ENCODE peak calls at places on chromosome 1, in five cellular contexts. Z, I, V, P and D are unnamed samples.

GRCh38 chr1:28415246-28415645 is 45.7 kb downstream of the PHACTR4 start:
- DNase-seq in Z (no peak), P (no peak), V (no peak), I (no peak), D (no peak)

GRCh38 chr1:77026126-77026525 is 158.8 kb downstream of the ST6GALNAC5 start:
- DNase-seq in I (no peak), P (no peak), V (no peak), Z (no peak), D (no peak)

GRCh38 chr1:43366179-43366578 is 1.6 kb downstream of the ELOVL1 start:
- DNase-seq in I (peak), Z (no peak), P (no peak), V (no peak), D (peak)

GRCh38 chr1:38950553-38950952 is 8.9 kb upstream of the RHBDL2 start:
- DNase-seq in P (no peak), V (no peak), I (no peak), Z (no peak), D (no peak)

GRCh38 chr1:117616356-117616755 is 10.5 kb downstream of the TENT5C start:
- DNase-seq in P (no peak), V (no peak), Z (no peak), I (no peak), D (no peak)

GRCh38 chr1:101566883-101567538 is 330.2 kb downstream of the S1PR1 start:
- DNase-seq in P (no peak), I (no peak), Z (no peak), V (no peak), D (no peak)

GRCh38 chr1:20508411-20508771 is 440 bp upstream of the MUL1 start:
- DNase-seq in Z (no peak), I (no peak), P (no peak), V (no peak), D (no peak)

GRCh38 chr1:18830596-18830995 is 28.9 kb downstream of the TAS1R2 start:
- DNase-seq in P (no peak), I (no peak), Z (no peak), V (no peak), D (no peak)

GRCh38 chr1:221203224-221204054 is 324.2 kb downstream of the HLX start:
- DNase-seq in Z (peak), P (peak), I (peak), V (peak), D (peak)

GRCh38 chr1:63454269-63454668 is 68.8 kb downstream of the ITGB3BP start:
- DNase-seq in P (peak), Z (peak), V (no peak), I (no peak), D (no peak)
- TF ChIP-seq CTCF in P (no peak), Z (peak), V (no peak), I (no peak), D (no peak)

GRCh38 chr1:46735708-46736324 is 16.9 kb upstream of the EFCAB14 start:
- DNase-seq in V (peak), I (peak), Z (peak), P (peak), D (peak)
- TF ChIP-seq CTCF in V (peak), I (peak), Z (peak), P (peak), D (no peak)

GRCh38 chr1:206037521-206037920 is 13.8 kb upstream of the CTSE start:
- DNase-seq in V (no peak), P (no peak), I (no peak), Z (no peak), D (no peak)

GRCh38 chr1:206039046-206039929 is 13.7 kb upstream of the RHEX start:
- DNase-seq in I (peak), Z (no peak), V (no peak), P (no peak), D (no peak)

GRCh38 chr1:206036661-206037455 is 13.2 kb upstream of the CTSE start:
- DNase-seq in Z (no peak), V (no peak), P (no peak), I (peak), D (no peak)

GRCh38 chr1:206041640-206042039 is 11.3 kb upstream of the RHEX start:
- DNase-seq in P (no peak), Z (no peak), I (peak), V (peak), D (peak)

GRCh38 chr1:206040328-206040727 is 12.6 kb upstream of the RHEX start:
- DNase-seq in V (no peak), Z (no peak), P (no peak), I (no peak), D (no peak)
- TF ChIP-seq CTCF in V (no peak), Z (no peak), P (no peak), I (no peak), D (no peak)

GRCh38 chr1:17692645-17693044 is 62.5 kb upstream of the ACTL8 start:
- DNase-seq in V (no peak), I (no peak), P (no peak), Z (no peak), D (no peak)

GRCh38 chr1:17691147-17691634 is 63.9 kb upstream of the ACTL8 start:
- DNase-seq in Z (no peak), V (no peak), I (no peak), P (no peak), D (no peak)

GRCh38 chr1:17700363-17700762 is 54.8 kb upstream of the ACTL8 start:
- DNase-seq in P (no peak), Z (no peak), V (no peak), I (no peak), D (no peak)

GRCh38 chr1:17700981-17701870 is 53.9 kb upstream of the ACTL8 start:
- DNase-seq in V (no peak), Z (no peak), P (no peak), I (no peak), D (no peak)

DNA sequence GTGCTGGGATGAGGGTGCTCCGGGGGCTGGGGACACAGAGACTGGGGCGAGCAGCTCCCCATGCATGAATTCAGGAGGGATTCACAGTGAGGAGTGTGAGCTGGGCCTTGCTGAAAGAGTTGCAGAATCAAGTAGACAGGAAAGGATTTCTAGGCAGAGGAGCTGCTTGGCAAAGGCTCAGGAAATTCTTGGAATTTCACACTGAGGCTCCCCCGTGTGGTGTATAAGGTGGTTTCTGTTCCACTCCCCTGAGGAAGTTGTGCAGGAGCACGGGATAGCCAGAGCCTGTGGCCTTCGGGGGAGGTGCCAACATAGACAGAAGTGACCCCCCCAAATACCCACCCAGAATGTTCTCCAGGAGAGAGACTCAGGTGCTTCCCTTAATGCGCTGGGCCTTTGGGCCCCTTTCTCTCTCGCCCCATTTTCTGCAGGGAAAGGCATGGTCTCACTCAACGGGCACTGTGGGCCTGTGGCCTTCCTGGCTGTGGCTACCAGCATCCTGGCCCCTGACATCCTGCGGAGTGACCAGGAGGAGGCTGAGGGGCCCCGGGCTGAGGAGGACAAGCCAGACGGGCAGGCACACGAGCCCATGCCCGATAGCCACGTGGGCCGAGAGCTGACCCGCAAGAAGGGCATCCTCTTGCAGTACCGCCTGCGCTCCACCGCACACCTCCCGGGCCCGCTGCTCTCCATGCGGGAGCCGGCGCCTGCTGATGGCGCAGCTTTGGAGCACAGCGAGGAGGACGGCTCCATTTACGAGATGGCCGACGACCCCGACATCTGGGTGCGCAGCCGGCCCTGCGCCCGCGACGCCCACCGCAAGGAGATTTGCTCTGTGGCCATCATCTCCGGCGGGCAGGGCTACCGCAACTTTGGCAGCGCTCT is 58.5 kb upstream of the ACTL8 start:
- DNase-seq in P (peak), I (no peak), V (peak), Z (peak), D (no peak)
- TF ChIP-seq CTCF in P (peak), I (no peak), V (peak), Z (peak), D (no peak)

GRCh38 chr1:223713546-223714420 is 1.4 kb downstream of the CAPN2 start:
- DNase-seq in V (no peak), Z (no peak), P (peak), I (peak), D (no peak)

GRCh38 chr1:223711838-223712183 is 528 bp upstream of the CAPN2 start:
- DNase-seq in Z (no peak), I (no peak), V (no peak), P (no peak), D (no peak)

GRCh38 chr1:223712856-223713494 is 636 bp downstream of the CAPN2 start:
- DNase-seq in Z (no peak), V (no peak), P (peak), I (peak), D (peak)

GRCh38 chr1:223711173-223711572 is 1.2 kb upstream of the CAPN2 start:
- DNase-seq in V (no peak), P (no peak), Z (peak), I (no peak), D (no peak)

GRCh38 chr1:223712184-223712855 is at the start of gene CAPN2:
- DNase-seq in I (peak), Z (peak), V (peak), P (peak), D (peak)
- TF ChIP-seq CTCF in I (peak), Z (peak), V (peak), P (peak), D (peak)

DNA sequence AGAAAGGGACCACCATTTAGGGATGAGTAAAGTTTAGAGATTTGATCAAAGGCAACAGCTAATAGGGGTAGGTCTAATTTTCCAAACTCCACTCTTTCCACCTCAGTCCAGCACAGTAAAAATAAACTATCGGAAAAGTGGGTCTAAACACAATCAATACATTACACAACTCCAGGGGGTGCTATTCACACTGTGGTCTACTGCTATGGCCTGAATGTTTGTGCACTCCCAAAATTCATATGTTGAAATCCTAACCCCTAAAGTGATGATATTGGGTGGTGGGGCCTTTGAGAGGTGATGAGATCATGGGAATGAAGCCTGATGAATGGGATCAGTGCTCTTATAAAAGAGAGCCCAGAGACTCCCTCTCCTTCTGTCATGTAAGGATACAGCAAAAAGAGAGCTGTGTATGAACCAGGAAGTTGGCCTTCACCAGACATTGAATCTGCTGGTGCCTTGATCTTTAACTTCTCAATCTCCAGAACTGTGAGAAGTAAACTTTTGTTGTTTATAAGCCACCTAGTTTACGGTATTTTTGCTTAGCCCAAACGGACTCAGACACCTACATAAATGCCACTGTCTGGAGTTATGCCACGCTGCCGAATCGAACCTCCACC is 193.9 kb downstream of the OMA1 start:
- DNase-seq in P (no peak), I (no peak), V (no peak), Z (no peak), D (no peak)
- TF ChIP-seq CTCF in P (no peak), I (no peak), V (no peak), Z (no peak), D (no peak)

DNA sequence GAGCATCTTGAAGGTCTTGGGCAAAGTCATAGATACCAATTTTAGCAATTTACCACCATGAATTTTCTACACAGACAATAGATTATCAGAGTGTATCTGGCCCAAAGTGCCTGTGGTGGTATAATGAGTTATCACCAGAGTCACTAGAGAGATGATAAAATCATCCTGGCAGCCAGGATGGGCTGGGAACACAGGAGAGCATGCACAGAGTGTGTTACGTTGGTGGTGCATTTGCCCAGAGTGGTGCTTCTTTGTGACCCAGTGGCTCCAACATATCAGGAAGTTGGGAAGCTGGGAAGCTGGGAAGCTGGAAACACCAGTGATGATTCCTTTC is 236.7 kb upstream of the PROX1 start:
- DNase-seq in Z (no peak), P (no peak), I (no peak), V (no peak), D (no peak)
- TF ChIP-seq CTCF in Z (no peak), P (no peak), I (no peak), V (no peak), D (no peak)

DNA sequence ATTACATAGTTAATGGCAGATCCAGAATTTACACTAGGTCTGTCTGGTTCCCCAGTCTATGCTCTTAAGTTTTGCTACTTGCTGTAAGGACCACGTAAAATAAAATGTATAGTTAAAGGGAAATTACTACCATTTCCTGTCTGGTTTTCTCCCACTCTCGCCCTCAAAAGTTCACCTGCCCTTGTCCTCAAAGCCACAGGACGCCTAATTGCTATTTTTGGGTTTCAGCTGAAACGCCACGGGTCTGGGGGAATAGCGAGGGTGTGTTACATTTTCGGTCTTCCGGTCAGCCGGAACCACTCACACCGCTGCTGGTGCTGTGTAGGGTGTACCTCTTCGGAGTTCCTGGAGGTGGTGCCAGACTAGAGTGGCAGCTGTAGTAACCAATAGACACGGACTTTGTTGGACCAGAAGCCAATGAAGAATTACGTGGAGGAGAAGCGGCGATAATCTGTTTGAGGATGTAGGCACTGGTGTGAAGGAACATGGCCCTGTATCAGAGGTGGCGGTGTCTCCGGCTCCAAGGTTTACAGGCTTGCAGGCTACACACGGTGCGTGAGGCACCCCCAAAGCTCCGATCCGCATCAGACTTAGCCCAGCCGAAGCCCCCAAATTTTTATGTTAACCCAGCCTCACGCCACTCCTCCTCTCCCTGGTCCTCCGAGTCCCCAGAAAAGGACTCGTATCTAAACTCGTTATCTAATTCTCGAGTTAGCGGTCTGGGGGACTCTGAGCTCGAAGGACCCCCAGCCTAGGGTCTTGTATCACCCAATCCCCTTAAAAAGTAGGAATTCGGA is at the start of gene TARS2:
- DNase-seq in P (peak), I (peak), Z (peak), V (peak), D (peak)
- TF ChIP-seq CTCF in P (no peak), I (no peak), Z (no peak), V (peak), D (peak)

DNA sequence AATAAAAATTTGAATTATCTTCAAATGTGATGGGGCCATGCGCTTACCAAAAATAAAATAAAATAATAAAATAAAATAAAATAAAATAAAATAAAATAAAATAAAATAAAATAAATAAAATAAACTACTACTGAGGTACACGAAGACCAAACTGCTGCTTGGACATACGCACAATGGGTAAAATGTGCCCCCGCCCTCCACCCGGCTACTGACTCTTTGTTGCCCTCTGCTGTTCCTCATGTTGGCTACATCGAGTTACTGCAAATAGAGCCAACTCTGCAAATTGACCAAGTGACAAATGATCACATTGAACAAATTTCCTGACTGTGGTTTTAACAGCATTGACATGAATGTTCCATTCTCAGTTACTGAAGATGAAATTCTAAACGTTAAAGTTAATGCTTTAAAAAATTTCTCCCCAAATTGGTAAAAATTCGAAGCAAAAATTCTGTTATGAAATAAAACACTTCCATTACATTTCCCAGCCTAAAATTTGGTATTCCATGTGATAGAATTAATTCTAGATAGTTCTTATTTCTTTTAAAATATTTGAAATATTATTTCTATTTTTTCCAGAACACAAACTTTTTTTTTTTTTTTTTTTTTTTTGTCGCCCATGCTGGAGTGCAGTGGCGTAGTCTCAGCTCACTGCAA is 18.8 kb upstream of the MAP1LC3C start:
- DNase-seq in I (peak), Z (peak), V (peak), P (peak), D (peak)
- TF ChIP-seq CTCF in I (peak), Z (peak), V (peak), P (peak), D (peak)